ENCODE peak calls at places on chromosomes 11 and 22, in five cellular contexts. U is neural progenitor cell; K is breast epithelium; F is adrenal gland; G is CD8-positive, alpha-beta T cell. N is an unnamed sample.

GRCh38 chr11:45444796-45445195 is 158.7 kb upstream of the SYT13 start:
- DNase-seq in U (no peak), K (no peak), F (no peak), G (no peak), N (no peak)

GRCh38 chr11:17864478-17864941 is 129.9 kb downstream of the KCNC1 start:
- DNase-seq in U (peak; percentile 44), K (no peak), F (no peak), G (no peak), N (no peak)

GRCh38 chr22:38424525-38425080 is 30.4 kb downstream of the KCNJ4 start:
- DNase-seq in U (no peak), K (no peak), F (no peak), G (no peak), N (no peak)

GRCh38 chr11:29005401-29005980 is 897.3 kb downstream of the METTL15 start:
- DNase-seq in U (peak; percentile 5), K (no peak), F (no peak), G (no peak), N (no peak)

GRCh38 chr11:94958118-94958517 is 15.2 kb downstream of the CWC15 start:
- DNase-seq in U (no peak), K (no peak), F (no peak), G (no peak), N (no peak)

GRCh38 chr22:30881361-30882180 is 87.0 kb downstream of the MORC2 start:
- DNase-seq in U (peak; percentile 88), K (no peak), F (peak; percentile 72), G (no peak), N (no peak)

GRCh38 chr11:118045191-118045590 is 31.7 kb upstream of the TMPRSS4 start:
- DNase-seq in U (no peak), K (no peak), F (no peak), G (peak; percentile 34), N (no peak)

GRCh38 chr11:111663820-111664219 is 61.6 kb downstream of the SIK2 start:
- DNase-seq in U (no peak), K (no peak), F (peak; percentile 46), G (no peak), N (no peak)

GRCh38 chr11:108019870-108020540 is 11.3 kb downstream of the CUL5 start:
- DNase-seq in U (no peak), K (no peak), F (no peak), G (no peak), N (no peak)

GRCh38 chr22:34019190-34019845 is 99.0 kb upstream of the LARGE1 start:
- DNase-seq in U (no peak), K (no peak), F (no peak), G (no peak), N (no peak)

GRCh38 chr11:662689-663274 is 25.7 kb downstream of the DRD4 start:
- DNase-seq in U (peak; percentile 65), K (no peak), F (peak; percentile 74), G (peak; percentile 60), N (peak; percentile 43)

GRCh38 chr11:40986320-40986719 is 473.1 kb downstream of the LRRC4C start:
- DNase-seq in U (no peak), K (no peak), F (no peak), G (no peak), N (no peak)

GRCh38 chr22:31122532-31123291 is at the start of gene INPP5J:
- DNase-seq in U (peak; percentile 58), K (peak; percentile 43), F (peak; percentile 56), G (no peak), N (peak; percentile 39)

GRCh38 chr11:12211331-12212065 is 101.1 kb downstream of the MICAL2 start:
- DNase-seq in U (no peak), K (no peak), F (no peak), G (no peak), N (no peak)

GRCh38 chr22:20566420-20567260 is 59.2 kb downstream of the MED15 start:
- DNase-seq in U (no peak), K (peak; percentile 47), F (peak; percentile 79), G (peak; percentile 88), N (no peak)

GRCh38 chr11:65774525-65775306 is 6.1 kb downstream of the AP5B1 start:
- DNase-seq in U (no peak), K (peak; percentile 13), F (no peak), G (no peak), N (no peak)

GRCh38 chr11:125886997-125887372 is 483 bp upstream of the HYLS1 start:
- DNase-seq in U (no peak), K (peak; percentile 30), F (peak; percentile 57), G (no peak), N (peak; percentile 31)

GRCh38 chr22:22833059-22833458 is 54.6 kb upstream of the IGLL5 start:
- DNase-seq in U (no peak), K (no peak), F (no peak), G (no peak), N (no peak)

GRCh38 chr11:88704505-88704904 is 361.3 kb downstream of the GRM5 start:
- DNase-seq in U (peak; percentile 40), K (no peak), F (no peak), G (no peak), N (no peak)

GRCh38 chr11:131674051-131674755 is 303.8 kb downstream of the NTM start:
- DNase-seq in U (peak; percentile 71), K (peak; percentile 71), F (peak; percentile 50), G (no peak), N (peak; percentile 63)

GRCh38 chr22:44003776-44004460 is 20.2 kb upstream of the PARVB start:
- DNase-seq in U (peak; percentile 63), K (no peak), F (no peak), G (no peak), N (no peak)

GRCh38 chr11:15171956-15172355 is 57.2 kb downstream of the INSC start:
- DNase-seq in U (no peak), K (no peak), F (no peak), G (no peak), N (no peak)

GRCh38 chr22:49662681-49663080 is 165.0 kb downstream of the BRD1 start:
- DNase-seq in U (no peak), K (no peak), F (no peak), G (no peak), N (no peak)

GRCh38 chr11:105333153-105333552 is 193.6 kb upstream of the CARD18 start:
- DNase-seq in U (no peak), K (no peak), F (no peak), G (no peak), N (no peak)

GRCh38 chr11:108693852-108694251 is 29.0 kb downstream of the DDX10 start:
- DNase-seq in U (no peak), K (no peak), F (no peak), G (no peak), N (no peak)

GRCh38 chr11:20154381-20154780 is 5.9 kb downstream of the DBX1 start:
- DNase-seq in U (no peak), K (no peak), F (no peak), G (no peak), N (no peak)

GRCh38 chr22:30208631-30209603 is 37.6 kb downstream of the LIF start:
- DNase-seq in U (no peak), K (no peak), F (peak; percentile 91), G (no peak), N (no peak)

GRCh38 chr22:22593964-22594656 is 35.0 kb upstream of the PRAME start:
- DNase-seq in U (peak; percentile 75), K (no peak), F (peak; percentile 51), G (peak; percentile 63), N (no peak)

GRCh38 chr22:36238348-36239149 is 778 bp downstream of the APOL2 start:
- DNase-seq in U (no peak), K (no peak), F (no peak), G (no peak), N (no peak)

GRCh38 chr22:36475341-36475740 is 6.1 kb downstream of the TXN2 start:
- DNase-seq in U (no peak), K (no peak), F (no peak), G (no peak), N (no peak)

GRCh38 chr11:123653997-123654565 is 343 bp downstream of the SCN3B start:
- DNase-seq in U (peak; percentile 74), K (peak; percentile 24), F (peak; percentile 37), G (no peak), N (no peak)

GRCh38 chr11:116927163-116927772 is 89.8 kb upstream of the APOA1 start:
- DNase-seq in U (no peak), K (no peak), F (no peak), G (peak; percentile 58), N (no peak)

GRCh38 chr11:10490032-10490397 is 35.0 kb downstream of the AMPD3 start:
- DNase-seq in U (no peak), K (no peak), F (peak; percentile 17), G (no peak), N (no peak)

GRCh38 chr11:83544871-83545270 is 258.7 kb upstream of the CCDC90B start:
- DNase-seq in U (no peak), K (no peak), F (no peak), G (no peak), N (no peak)
- H3K27ac ChIP-seq in U (no peak overlapping the region), K (no peak overlapping the region), F (no peak overlapping the region), G (no peak overlapping the region), N (no peak overlapping the region)

DNA sequence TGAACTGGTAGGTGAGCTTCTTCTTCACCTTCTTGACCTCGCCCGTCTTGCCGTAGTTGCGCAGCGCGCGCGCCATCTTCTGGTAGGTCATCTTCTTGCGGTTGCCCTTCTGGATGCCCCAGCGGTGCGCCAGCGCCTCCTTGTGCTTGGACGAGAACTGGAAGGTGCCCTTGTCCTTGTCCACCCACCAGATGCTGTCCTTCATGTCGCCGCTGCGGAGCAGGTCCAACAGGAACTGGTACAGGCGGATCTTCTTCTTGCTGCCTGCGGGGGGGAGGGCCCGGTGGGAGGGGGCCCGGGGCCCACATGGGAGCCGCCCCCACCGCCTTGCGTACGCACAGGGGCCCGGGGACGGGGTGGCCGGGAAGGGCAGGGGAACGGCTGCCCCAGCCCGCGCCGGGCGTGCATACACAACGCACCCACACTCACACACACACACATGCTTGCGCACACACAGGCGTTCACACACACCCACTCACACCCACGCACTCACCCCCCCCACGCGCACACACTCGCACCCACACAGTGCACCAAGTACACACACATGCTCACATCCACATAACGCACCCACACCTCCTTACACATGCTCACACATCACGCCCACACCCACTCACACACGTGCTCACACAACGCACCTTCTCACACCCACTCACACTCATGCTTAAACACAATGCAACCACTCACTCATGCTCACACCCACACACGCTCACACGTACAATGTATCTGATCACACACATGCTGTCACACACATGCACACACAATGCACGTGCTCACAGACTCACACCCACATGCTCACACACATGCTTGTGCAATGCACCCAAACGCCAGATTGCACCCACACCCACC is 3.0 kb upstream of the MYBPC3 start:
- DNase-seq in U (peak; percentile 96), K (peak; percentile 91), F (peak; percentile 96), G (no peak), N (peak; percentile 87)
- H3K27ac ChIP-seq in U (no peak overlapping the region), K (peak overlapping the region; percentile 85), F (no peak overlapping the region), G (no peak overlapping the region), N (peak overlapping the region; percentile 58)

GRCh38 chr22:25120761-25121212 is 78.9 kb upstream of the CRYBB3 start:
- DNase-seq in U (peak; percentile 37), K (peak; percentile 62), F (peak; percentile 66), G (no peak), N (no peak)
- H3K27ac ChIP-seq in U (peak overlapping the region; percentile 62), K (peak overlapping the region; percentile 95), F (no peak overlapping the region), G (no peak overlapping the region), N (no peak overlapping the region)

GRCh38 chr11:63535734-63536133 is 874 bp upstream of the PLAAT4 start:
- DNase-seq in U (no peak), K (no peak), F (no peak), G (peak; percentile 63), N (no peak)

GRCh38 chr11:63534076-63534475 is 2.5 kb upstream of the PLAAT4 start:
- DNase-seq in U (no peak), K (no peak), F (no peak), G (no peak), N (no peak)

GRCh38 chr11:63537293-63538101 is 889 bp downstream of the PLAAT4 start:
- DNase-seq in U (no peak), K (peak; percentile 67), F (peak; percentile 81), G (peak; percentile 50), N (peak; percentile 53)

GRCh38 chr11:63534895-63535461 is 1.6 kb upstream of the PLAAT4 start:
- DNase-seq in U (no peak), K (no peak), F (no peak), G (no peak), N (no peak)

GRCh38 chr11:63536669-63537292 is at the start of gene PLAAT4:
- DNase-seq in U (no peak), K (no peak), F (peak; percentile 42), G (peak; percentile 68), N (peak; percentile 58)
- H3K27ac ChIP-seq in U (no peak within 1 kb of the TSS), K (peak within 1 kb of the TSS; percentile 95), F (no peak within 1 kb of the TSS), G (peak within 1 kb of the TSS; percentile 84), N (peak within 1 kb of the TSS; percentile 93)

N was measured in caudate nucleus.